ENCODE peak calls at places on chromosomes 5 and 9, in four cellular contexts. F is adipocyte, G is iPS DF 6.9, C is heart left ventricle. M is an unnamed sample.

GRCh38 chr5:171308453-171309275 is at the start of gene TLX3:
- DNase-seq in C (no peak), G (peak; percentile 74), F (no peak), M (no peak)

GRCh38 chr5:33761139-33761538 is 130.7 kb downstream of the ADAMTS12 start:
- DNase-seq in G (no peak), C (no peak), F (peak; percentile 43), M (no peak)

GRCh38 chr9:33820231-33820745 is 3.3 kb downstream of the UBE2R2 start:
- DNase-seq in C (no peak), F (peak; percentile 28), G (no peak), M (no peak)

GRCh38 chr9:133505186-133505830 is 19.5 kb downstream of the MYMK start:
- DNase-seq in C (no peak), G (no peak), F (no peak), M (no peak)

GRCh38 chr5:87243161-87243877 is 24.4 kb upstream of the RASA1 start:
- DNase-seq in C (no peak), G (no peak), F (peak; percentile 75), M (no peak)

GRCh38 chr9:69671904-69672827 is at the start of gene APBA1:
- DNase-seq in C (peak; percentile 83), F (peak; percentile 90), G (no peak), M (no peak)

GRCh38 chr9:9222730-9223129 is 1390.1 kb downstream of the PTPRD start:
- DNase-seq in C (no peak), G (no peak), F (no peak), M (no peak)

GRCh38 chr5:179549973-179550510 is 312 bp upstream of the RUFY1 start:
- DNase-seq in F (no peak), G (no peak), C (peak; percentile 66), M (no peak)

GRCh38 chr5:5560016-5560415 is 137.5 kb downstream of the ICE1 start:
- DNase-seq in G (no peak), F (no peak), C (no peak), M (no peak)

GRCh38 chr5:105868038-105868775 is 1802.5 kb downstream of the EFNA5 start:
- DNase-seq in G (no peak), F (peak; percentile 46), C (no peak), M (no peak)

DNA sequence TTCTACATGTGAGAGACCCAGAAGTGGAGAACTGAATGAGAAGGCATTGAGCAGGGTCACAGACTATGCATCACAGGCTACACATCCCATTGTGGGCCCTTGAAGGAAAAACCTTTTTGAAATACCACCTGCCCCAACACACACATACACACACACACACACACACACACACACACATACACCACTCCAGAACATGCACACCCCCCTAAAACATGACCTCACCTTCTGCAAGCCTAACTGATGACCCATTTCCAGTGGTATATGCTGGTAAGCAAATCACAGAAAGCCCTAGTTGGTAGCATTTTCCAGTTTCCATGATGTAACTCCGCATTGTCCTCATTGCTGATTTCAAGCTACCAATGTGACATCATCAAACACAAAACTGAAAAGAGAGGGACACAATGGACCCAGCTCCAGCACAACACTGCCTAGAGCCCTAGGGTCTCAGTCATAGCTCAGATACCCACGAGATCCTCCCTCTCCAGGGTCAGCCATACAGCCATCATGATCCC is 36.4 kb downstream of the THBS4 start:
- DNase-seq in F (no peak), G (no peak), C (no peak), M (no peak)
- H3K4me1 ChIP-seq in F (peaks cover 20% of the 10 kb centered on the region), G (no peaks in the 10 kb centered on the region), C (peaks cover 5% of the 10 kb centered on the region), M (no peaks in the 10 kb centered on the region)

GRCh38 chr5:100904259-100904822 is 1.3 kb upstream of the ST8SIA4 start:
- DNase-seq in G (no peak), C (peak; percentile 25), F (no peak), M (peak; percentile 66)

GRCh38 chr5:100902406-100903035 is 561 bp downstream of the ST8SIA4 start:
- DNase-seq in C (no peak), G (no peak), F (no peak), M (no peak)

GRCh38 chr5:100905259-100905914 is 2.3 kb upstream of the ST8SIA4 start:
- DNase-seq in C (no peak), G (no peak), F (no peak), M (no peak)

GRCh38 chr5:100901851-100902341 is 1.2 kb downstream of the ST8SIA4 start:
- DNase-seq in G (no peak), C (peak; percentile 58), F (no peak), M (no peak)

DNA sequence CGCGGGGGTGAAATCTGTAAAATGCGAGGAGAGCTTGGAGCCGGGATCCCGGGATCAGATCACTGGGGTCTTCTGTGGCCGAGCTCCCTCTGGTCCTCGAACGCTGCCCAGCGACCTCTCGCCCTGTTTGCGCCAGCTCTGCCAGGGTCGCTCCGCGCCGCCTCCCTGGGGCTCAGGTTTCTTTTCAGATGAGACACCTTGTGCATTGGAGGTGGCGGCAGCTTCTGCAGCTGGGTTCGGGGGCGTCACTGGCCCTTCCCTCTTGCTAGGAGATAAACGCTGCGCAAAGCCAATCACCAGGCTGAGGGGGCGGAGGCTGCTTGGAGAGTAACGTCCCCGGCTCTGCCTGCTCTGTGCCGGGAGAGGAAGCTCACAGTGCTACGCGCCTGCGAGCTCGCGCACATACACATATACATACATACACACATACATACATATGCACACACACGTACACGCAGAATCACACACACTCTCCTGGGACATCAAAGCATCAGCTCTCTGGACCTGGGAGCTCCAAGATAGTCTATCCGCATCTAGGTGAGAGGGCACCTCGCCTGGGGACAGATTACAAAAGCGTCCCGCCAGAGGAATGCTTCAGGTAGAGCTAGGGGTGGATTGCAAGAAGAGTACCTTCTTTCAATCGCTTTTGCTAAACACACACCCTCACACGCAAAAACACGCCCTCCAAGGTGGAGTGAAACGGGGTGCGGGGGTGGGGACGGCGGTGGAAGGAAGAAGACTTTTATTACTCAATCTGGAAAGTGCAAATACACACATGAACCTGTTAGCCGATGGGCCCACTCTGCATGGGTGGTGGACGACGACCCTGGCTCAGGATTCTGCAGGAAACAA is at the start of gene ST8SIA4:
- DNase-seq in C (peak; percentile 90), F (peak; percentile 31), G (no peak), M (peak; percentile 98)
- H3K4me1 ChIP-seq in C (no peaks in the 10 kb centered on the region), F (peaks cover 37% of the 10 kb centered on the region), G (no peaks in the 10 kb centered on the region), M (no peaks in the 10 kb centered on the region)

GRCh38 chr5:134224905-134225779 is 731 bp downstream of the PPP2CA start:
- DNase-seq in G (no peak), F (peak; percentile 91), C (peak; percentile 67), M (peak; percentile 79)
- H3K4me1 ChIP-seq in G (no peaks in the 10 kb centered on the region), F (peaks cover 41% of the 10 kb centered on the region), C (peaks cover 25% of the 10 kb centered on the region), M (peaks cover 19% of the 10 kb centered on the region)

DNA sequence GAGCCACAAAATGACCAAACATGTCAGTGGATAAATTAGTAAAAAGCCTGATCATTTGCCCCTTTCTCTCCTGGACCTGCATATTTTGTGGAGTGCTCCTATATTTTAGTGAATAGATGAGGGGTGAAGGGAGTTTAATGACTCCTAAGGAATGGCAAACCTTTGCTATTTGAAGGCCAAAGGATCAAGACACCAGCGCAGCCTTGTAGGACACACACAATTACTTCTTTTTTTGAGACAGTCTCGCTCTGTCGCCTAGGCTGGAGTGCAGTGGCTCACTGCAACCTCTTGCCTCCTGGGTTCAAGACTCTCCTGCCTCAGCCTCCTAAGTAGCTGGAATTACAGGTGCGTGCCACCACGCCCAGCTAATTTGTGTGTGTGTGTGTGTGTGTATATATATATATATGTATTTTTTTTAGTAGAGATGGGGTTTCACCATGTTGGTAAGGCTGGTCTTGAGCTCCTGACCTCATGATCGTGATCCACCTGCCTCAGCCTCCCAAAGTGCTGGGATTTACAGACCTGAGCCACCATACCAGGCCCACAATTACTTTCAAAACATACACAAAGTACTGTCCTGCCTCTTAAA is 60.5 kb downstream of the CSNK1A1 start:
- DNase-seq in F (no peak), G (no peak), C (no peak), M (no peak)
- H3K4me1 ChIP-seq in F (peaks cover 78% of the 10 kb centered on the region), G (no peaks in the 10 kb centered on the region), C (peaks cover 25% of the 10 kb centered on the region), M (peaks cover 10% of the 10 kb centered on the region)

GRCh38 chr9:109166171-109166770 is 778 bp downstream of the FRRS1L start:
- DNase-seq in F (no peak), G (no peak), C (no peak), M (no peak)
- H3K4me1 ChIP-seq in F (no peaks in the 10 kb centered on the region), G (peaks cover 2% of the 10 kb centered on the region), C (no peaks in the 10 kb centered on the region), M (no peaks in the 10 kb centered on the region)

DNA sequence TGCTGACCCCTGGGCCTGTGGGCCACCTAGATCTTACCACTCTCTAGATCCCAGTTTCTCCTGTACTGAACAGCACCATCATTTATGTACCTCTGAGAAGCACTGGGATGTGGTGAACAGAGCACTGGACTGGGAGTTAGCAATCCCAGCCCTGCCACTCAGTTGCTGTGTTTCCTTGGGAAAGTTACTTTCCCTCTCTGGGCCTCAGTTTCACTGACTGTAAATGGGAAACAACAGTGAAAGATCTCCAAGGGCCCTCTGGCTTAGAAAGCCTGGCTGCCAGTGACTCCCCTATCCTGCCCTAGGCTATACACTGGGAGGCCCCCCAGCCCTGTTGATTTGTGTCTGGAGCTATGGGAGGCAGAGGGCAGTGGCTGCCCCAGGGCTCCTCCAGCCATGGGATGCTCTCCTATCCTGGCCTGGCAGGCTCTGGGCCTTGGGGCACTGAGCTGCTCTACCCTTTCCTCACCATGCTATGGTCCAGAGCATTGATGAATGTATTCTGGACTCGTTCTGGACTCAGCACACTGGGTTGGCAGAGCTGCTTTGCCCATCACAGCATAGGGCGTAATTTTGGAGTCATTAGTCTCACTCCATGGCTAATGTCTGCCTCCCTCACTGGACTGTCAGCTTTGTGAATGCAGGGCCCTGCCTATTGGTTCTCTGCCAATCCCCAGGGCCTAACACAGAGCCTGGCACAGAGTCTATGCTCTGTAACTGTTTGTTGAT is 99.3 kb downstream of the RGS3 start:
- DNase-seq in G (no peak), F (no peak), C (no peak), M (no peak)
- H3K4me1 ChIP-seq in G (no peaks in the 10 kb centered on the region), F (peaks cover 47% of the 10 kb centered on the region), C (peaks cover 42% of the 10 kb centered on the region), M (peaks cover 8% of the 10 kb centered on the region)

DNA sequence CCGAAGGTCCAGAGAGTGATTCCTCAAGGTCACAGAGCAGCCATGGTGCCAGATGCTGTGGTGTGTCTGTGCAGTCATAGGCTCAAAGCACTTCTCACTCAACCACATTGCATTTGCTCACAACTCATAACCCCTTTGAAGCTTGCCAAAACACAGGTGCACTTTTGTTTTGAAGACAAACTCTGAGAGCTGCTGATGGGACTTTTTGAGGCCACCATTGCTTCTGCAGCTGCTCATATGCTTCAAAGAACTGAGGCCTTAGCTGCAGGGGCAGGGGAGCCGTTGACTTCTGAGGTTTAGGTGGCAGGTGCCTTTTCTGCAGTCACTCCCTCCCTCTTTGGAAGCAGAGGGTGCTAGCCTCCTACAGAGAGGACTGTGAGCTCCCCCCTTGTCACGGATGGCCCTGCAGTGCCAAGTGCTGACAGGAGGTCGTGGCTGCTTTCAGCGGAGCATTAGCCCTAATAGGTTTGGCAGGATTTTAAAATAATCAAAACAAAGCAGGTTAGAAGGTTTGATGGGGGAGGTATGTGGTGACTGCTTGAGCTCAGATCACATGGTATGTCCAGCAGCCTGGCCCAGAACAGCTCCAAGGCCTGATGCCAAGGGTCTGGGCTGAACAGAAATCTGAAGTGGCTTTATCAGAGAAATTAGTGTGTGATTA is 232.1 kb downstream of the MAN2A1 start:
- DNase-seq in F (no peak), G (no peak), C (peak; percentile 24), M (no peak)
- H3K4me1 ChIP-seq in F (peaks cover 3% of the 10 kb centered on the region), G (no peaks in the 10 kb centered on the region), C (no peaks in the 10 kb centered on the region), M (no peaks in the 10 kb centered on the region)

GRCh38 chr5:175731756-175732465 is 74.0 kb downstream of the HRH2 start:
- DNase-seq in C (no peak), G (no peak), F (no peak), M (no peak)
- H3K4me1 ChIP-seq in C (no peaks in the 10 kb centered on the region), G (peaks cover 2% of the 10 kb centered on the region), F (no peaks in the 10 kb centered on the region), M (no peaks in the 10 kb centered on the region)